ENCODE peak calls at places on chromosomes 6 and 20, in five cellular contexts. One of them, this sample, is unnamed.

GRCh38 chr20:34708621-34709043 is 4.5 kb downstream of the TP53INP2 start:
- DNase-seq in breast epithelium: peak
- DNase-seq in A549: peak
- DNase-seq in adrenal gland: peak
- DNase-seq in IMR-90: peak
- DNase-seq in this sample: no peak

GRCh38 chr20:38651154-38651553 is 49.5 kb downstream of the ARHGAP40 start:
- DNase-seq in breast epithelium: no peak
- DNase-seq in A549: peak
- DNase-seq in adrenal gland: no peak
- DNase-seq in IMR-90: no peak
- DNase-seq in this sample: no peak

GRCh38 chr6:17869010-17869752 is 118.3 kb downstream of the KIF13A start:
- DNase-seq in breast epithelium: no peak
- DNase-seq in A549: no peak
- DNase-seq in adrenal gland: no peak
- DNase-seq in IMR-90: peak
- DNase-seq in this sample: no peak

GRCh38 chr20:60313609-60314008 is 355.4 kb downstream of the CDH26 start:
- DNase-seq in breast epithelium: no peak
- DNase-seq in A549: no peak
- DNase-seq in adrenal gland: no peak
- DNase-seq in IMR-90: no peak
- DNase-seq in this sample: no peak

GRCh38 chr6:15244605-15245360 is 1.1 kb upstream of the JARID2 start:
- DNase-seq in breast epithelium: peak
- DNase-seq in A549: peak
- DNase-seq in adrenal gland: no peak
- DNase-seq in IMR-90: peak
- DNase-seq in this sample: peak

GRCh38 chr6:55668625-55669024 is 89.6 kb upstream of the HMGCLL1 start:
- DNase-seq in breast epithelium: no peak
- DNase-seq in A549: no peak
- DNase-seq in adrenal gland: no peak
- DNase-seq in IMR-90: peak
- DNase-seq in this sample: no peak

GRCh38 chr6:104404377-104404776 is 455.3 kb downstream of the HACE1 start:
- DNase-seq in breast epithelium: no peak
- DNase-seq in A549: no peak
- DNase-seq in adrenal gland: no peak
- DNase-seq in IMR-90: no peak
- DNase-seq in this sample: no peak

GRCh38 chr6:26432622-26433021 is 7.7 kb upstream of the BTN3A3 start:
- DNase-seq in breast epithelium: no peak
- DNase-seq in A549: no peak
- DNase-seq in adrenal gland: no peak
- DNase-seq in IMR-90: peak
- DNase-seq in this sample: no peak

GRCh38 chr20:24989162-24989561 is 3.4 kb downstream of the APMAP start:
- DNase-seq in breast epithelium: no peak
- DNase-seq in A549: no peak
- DNase-seq in adrenal gland: no peak
- DNase-seq in IMR-90: no peak
- DNase-seq in this sample: no peak

GRCh38 chr6:14770572-14770971 is 475.3 kb upstream of the JARID2 start:
- DNase-seq in breast epithelium: no peak
- DNase-seq in A549: peak
- DNase-seq in adrenal gland: no peak
- DNase-seq in IMR-90: peak
- DNase-seq in this sample: no peak

GRCh38 chr6:162100091-162100490 is 627.5 kb downstream of the PRKN start:
- DNase-seq in breast epithelium: no peak
- DNase-seq in A549: no peak
- DNase-seq in adrenal gland: no peak
- DNase-seq in IMR-90: no peak
- DNase-seq in this sample: no peak

GRCh38 chr6:44699082-44699481 is 311.6 kb downstream of the CDC5L start:
- DNase-seq in breast epithelium: no peak
- DNase-seq in A549: no peak
- DNase-seq in adrenal gland: no peak
- DNase-seq in IMR-90: no peak
- DNase-seq in this sample: peak

GRCh38 chr20:63896136-63896890 is 1.4 kb downstream of the DNAJC5 start:
- DNase-seq in breast epithelium: no peak
- DNase-seq in A549: no peak
- DNase-seq in adrenal gland: peak
- DNase-seq in IMR-90: peak
- DNase-seq in this sample: no peak

GRCh38 chr6:16318538-16318937 is 80.2 kb downstream of the GMPR start:
- DNase-seq in breast epithelium: no peak
- DNase-seq in A549: no peak
- DNase-seq in adrenal gland: no peak
- DNase-seq in IMR-90: peak
- DNase-seq in this sample: no peak
- TF ChIP-seq POLR2A in breast epithelium: no peak
- TF ChIP-seq POLR2A in A549: no peak
- TF ChIP-seq POLR2A in adrenal gland: no peak
- TF ChIP-seq POLR2A in IMR-90: peak
- TF ChIP-seq POLR2A in this sample: no peak

GRCh38 chr6:37168809-37169457 is 1.0 kb upstream of the PIM1 start:
- DNase-seq in breast epithelium: no peak
- DNase-seq in A549: no peak
- DNase-seq in adrenal gland: no peak
- DNase-seq in IMR-90: no peak
- DNase-seq in this sample: no peak

GRCh38 chr6:37170273-37171140 is 555 bp downstream of the PIM1 start:
- DNase-seq in breast epithelium: peak
- DNase-seq in A549: no peak
- DNase-seq in adrenal gland: peak
- DNase-seq in IMR-90: peak
- DNase-seq in this sample: no peak

GRCh38 chr6:37168163-37168758 is 1.7 kb upstream of the PIM1 start:
- DNase-seq in breast epithelium: no peak
- DNase-seq in A549: no peak
- DNase-seq in adrenal gland: no peak
- DNase-seq in IMR-90: no peak
- DNase-seq in this sample: no peak

GRCh38 chr6:37171141-37171969 is 1.4 kb downstream of the PIM1 start:
- DNase-seq in breast epithelium: peak
- DNase-seq in A549: no peak
- DNase-seq in adrenal gland: peak
- DNase-seq in IMR-90: peak
- DNase-seq in this sample: no peak

GRCh38 chr6:37169458-37170272 is at the start of gene PIM1:
- DNase-seq in breast epithelium: peak
- DNase-seq in A549: peak
- DNase-seq in adrenal gland: peak
- DNase-seq in IMR-90: peak
- DNase-seq in this sample: peak
- TF ChIP-seq POLR2A in breast epithelium: no peak
- TF ChIP-seq POLR2A in A549: peak
- TF ChIP-seq POLR2A in adrenal gland: peak
- TF ChIP-seq POLR2A in IMR-90: peak
- TF ChIP-seq POLR2A in this sample: peak

GRCh38 chr20:62711703-62712101 is 3.1 kb downstream of the NTSR1 start:
- DNase-seq in breast epithelium: no peak
- DNase-seq in A549: no peak
- DNase-seq in adrenal gland: no peak
- DNase-seq in IMR-90: no peak
- DNase-seq in this sample: no peak

GRCh38 chr20:62710886-62711702 is 2.5 kb downstream of the NTSR1 start:
- DNase-seq in breast epithelium: no peak
- DNase-seq in A549: no peak
- DNase-seq in adrenal gland: no peak
- DNase-seq in IMR-90: peak
- DNase-seq in this sample: no peak

GRCh38 chr20:62714799-62715198 is 6.2 kb downstream of the NTSR1 start:
- DNase-seq in breast epithelium: no peak
- DNase-seq in A549: no peak
- DNase-seq in adrenal gland: no peak
- DNase-seq in IMR-90: no peak
- DNase-seq in this sample: no peak

GRCh38 chr20:62714006-62714405 is 5.4 kb downstream of the NTSR1 start:
- DNase-seq in breast epithelium: no peak
- DNase-seq in A549: no peak
- DNase-seq in adrenal gland: no peak
- DNase-seq in IMR-90: no peak
- DNase-seq in this sample: no peak

GRCh38 chr20:62712606-62713005 is 4.0 kb downstream of the NTSR1 start:
- DNase-seq in breast epithelium: no peak
- DNase-seq in A549: no peak
- DNase-seq in adrenal gland: no peak
- DNase-seq in IMR-90: no peak
- DNase-seq in this sample: no peak
- TF ChIP-seq POLR2A in breast epithelium: no peak
- TF ChIP-seq POLR2A in A549: no peak
- TF ChIP-seq POLR2A in adrenal gland: no peak
- TF ChIP-seq POLR2A in IMR-90: no peak
- TF ChIP-seq POLR2A in this sample: no peak

DNA sequence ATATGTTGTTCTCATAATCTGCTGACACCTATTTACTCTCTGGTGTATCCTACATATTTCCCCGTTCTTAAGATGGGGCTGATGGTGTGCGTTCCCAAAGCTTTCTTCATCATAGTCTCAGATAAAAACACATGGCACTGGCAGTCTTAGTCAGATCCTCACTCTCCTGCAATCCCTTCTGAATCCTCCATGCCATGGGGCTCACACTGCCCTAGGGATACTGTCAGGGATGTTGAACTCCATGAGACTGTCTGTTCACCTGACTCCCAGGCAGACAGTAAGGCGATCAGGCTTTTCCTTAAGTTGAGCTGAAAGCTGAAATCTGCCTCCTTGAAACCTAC is 76.0 kb downstream of the SLX4IP start:
- DNase-seq in breast epithelium: no peak
- DNase-seq in A549: no peak
- DNase-seq in adrenal gland: no peak
- DNase-seq in IMR-90: no peak
- DNase-seq in this sample: no peak
- TF ChIP-seq POLR2A in breast epithelium: no peak
- TF ChIP-seq POLR2A in A549: no peak
- TF ChIP-seq POLR2A in adrenal gland: no peak
- TF ChIP-seq POLR2A in IMR-90: no peak
- TF ChIP-seq POLR2A in this sample: no peak